ENCODE peak calls at places on chromosomes 4 and X, in five cellular contexts. One of them, this sample, is unnamed.

GRCh38 chrX:37608156-37608555 is 36.7 kb downstream of the LANCL3 start:
- DNase-seq in Peyer's patch: no peak
- DNase-seq in ovary: no peak
- DNase-seq in sigmoid colon: no peak
- DNase-seq in CD4-positive, CD25-positive, alpha-beta regulatory T cell: no peak
- DNase-seq in this sample: no peak

GRCh38 chr4:22672519-22672918 is 20.2 kb upstream of the GBA3 start:
- DNase-seq in Peyer's patch: no peak
- DNase-seq in ovary: no peak
- DNase-seq in sigmoid colon: no peak
- DNase-seq in CD4-positive, CD25-positive, alpha-beta regulatory T cell: no peak
- DNase-seq in this sample: no peak

GRCh38 chr4:152220201-152220666 is 315.7 kb downstream of the FBXW7 start:
- DNase-seq in Peyer's patch: no peak
- DNase-seq in ovary: no peak
- DNase-seq in sigmoid colon: no peak
- DNase-seq in CD4-positive, CD25-positive, alpha-beta regulatory T cell: no peak
- DNase-seq in this sample: no peak

GRCh38 chr4:178448372-178449040 is 1006.3 kb upstream of the AGA start:
- DNase-seq in Peyer's patch: no peak
- DNase-seq in ovary: no peak
- DNase-seq in sigmoid colon: no peak
- DNase-seq in CD4-positive, CD25-positive, alpha-beta regulatory T cell: no peak
- DNase-seq in this sample: no peak

GRCh38 chr4:155249036-155249566 is 40.7 kb downstream of the NPY2R start:
- DNase-seq in Peyer's patch: no peak
- DNase-seq in ovary: no peak
- DNase-seq in sigmoid colon: no peak
- DNase-seq in CD4-positive, CD25-positive, alpha-beta regulatory T cell: no peak
- DNase-seq in this sample: no peak

GRCh38 chr4:31575504-31575903 is 855.3 kb downstream of the PCDH7 start:
- DNase-seq in Peyer's patch: no peak
- DNase-seq in ovary: no peak
- DNase-seq in sigmoid colon: no peak
- DNase-seq in CD4-positive, CD25-positive, alpha-beta regulatory T cell: no peak
- DNase-seq in this sample: no peak

GRCh38 chrX:81174286-81174685 is 27.4 kb downstream of the HMGN5 start:
- DNase-seq in Peyer's patch: no peak
- DNase-seq in ovary: no peak
- DNase-seq in sigmoid colon: no peak
- DNase-seq in CD4-positive, CD25-positive, alpha-beta regulatory T cell: peak
- DNase-seq in this sample: no peak

GRCh38 chr4:64940698-64941097 is 531.4 kb upstream of the TECRL start:
- DNase-seq in Peyer's patch: no peak
- DNase-seq in ovary: no peak
- DNase-seq in sigmoid colon: no peak
- DNase-seq in CD4-positive, CD25-positive, alpha-beta regulatory T cell: no peak
- DNase-seq in this sample: no peak

GRCh38 chr4:123930971-123931370 is 534.4 kb downstream of the SPRY1 start:
- DNase-seq in Peyer's patch: no peak
- DNase-seq in ovary: no peak
- DNase-seq in sigmoid colon: no peak
- DNase-seq in CD4-positive, CD25-positive, alpha-beta regulatory T cell: no peak
- DNase-seq in this sample: no peak

GRCh38 chr4:88759039-88759631 is 61.5 kb upstream of the NAP1L5 start:
- DNase-seq in Peyer's patch: no peak
- DNase-seq in ovary: no peak
- DNase-seq in sigmoid colon: no peak
- DNase-seq in CD4-positive, CD25-positive, alpha-beta regulatory T cell: no peak
- DNase-seq in this sample: no peak

GRCh38 chrX:110965409-110965808 is 130.6 kb upstream of the PAK3 start:
- DNase-seq in Peyer's patch: no peak
- DNase-seq in ovary: no peak
- DNase-seq in sigmoid colon: no peak
- DNase-seq in CD4-positive, CD25-positive, alpha-beta regulatory T cell: no peak
- DNase-seq in this sample: no peak

GRCh38 chrX:20284992-20285391 is 18.3 kb upstream of the RPS6KA3 start:
- DNase-seq in Peyer's patch: no peak
- DNase-seq in ovary: no peak
- DNase-seq in sigmoid colon: no peak
- DNase-seq in CD4-positive, CD25-positive, alpha-beta regulatory T cell: no peak
- DNase-seq in this sample: no peak

GRCh38 chrX:42073468-42073867 is 150.1 kb upstream of the CASK start:
- DNase-seq in Peyer's patch: no peak
- DNase-seq in ovary: no peak
- DNase-seq in sigmoid colon: no peak
- DNase-seq in CD4-positive, CD25-positive, alpha-beta regulatory T cell: no peak
- DNase-seq in this sample: no peak

GRCh38 chrX:25206761-25207160 is 191.0 kb upstream of the ARX start:
- DNase-seq in Peyer's patch: no peak
- DNase-seq in ovary: no peak
- DNase-seq in sigmoid colon: no peak
- DNase-seq in CD4-positive, CD25-positive, alpha-beta regulatory T cell: no peak
- DNase-seq in this sample: no peak

GRCh38 chrX:40729923-40730584 is 5.3 kb downstream of the MED14 start:
- DNase-seq in Peyer's patch: no peak
- DNase-seq in ovary: no peak
- DNase-seq in sigmoid colon: no peak
- DNase-seq in CD4-positive, CD25-positive, alpha-beta regulatory T cell: no peak
- DNase-seq in this sample: no peak

GRCh38 chrX:65406532-65406931 is 128.1 kb downstream of the LAS1L start:
- DNase-seq in Peyer's patch: peak
- DNase-seq in ovary: no peak
- DNase-seq in sigmoid colon: no peak
- DNase-seq in CD4-positive, CD25-positive, alpha-beta regulatory T cell: no peak
- DNase-seq in this sample: no peak

GRCh38 chr4:137651128-137651527 is 118.8 kb upstream of the PCDH18 start:
- DNase-seq in Peyer's patch: no peak
- DNase-seq in ovary: no peak
- DNase-seq in sigmoid colon: no peak
- DNase-seq in CD4-positive, CD25-positive, alpha-beta regulatory T cell: no peak
- DNase-seq in this sample: no peak

GRCh38 chr4:113616443-113616842 is 145.1 kb downstream of the CAMK2D start:
- DNase-seq in Peyer's patch: no peak
- DNase-seq in ovary: no peak
- DNase-seq in sigmoid colon: no peak
- DNase-seq in CD4-positive, CD25-positive, alpha-beta regulatory T cell: peak
- DNase-seq in this sample: no peak

GRCh38 chr4:176927664-176928063 is 134.9 kb upstream of the VEGFC start:
- DNase-seq in Peyer's patch: no peak
- DNase-seq in ovary: no peak
- DNase-seq in sigmoid colon: no peak
- DNase-seq in CD4-positive, CD25-positive, alpha-beta regulatory T cell: no peak
- DNase-seq in this sample: no peak

GRCh38 chr4:52750819-52751348 is 341 bp downstream of the ERVMER34-1 start:
- DNase-seq in Peyer's patch: peak
- DNase-seq in ovary: no peak
- DNase-seq in sigmoid colon: no peak
- DNase-seq in CD4-positive, CD25-positive, alpha-beta regulatory T cell: no peak
- DNase-seq in this sample: no peak

GRCh38 chrX:86237482-86237881 is 89.2 kb downstream of the DACH2 start:
- DNase-seq in Peyer's patch: no peak
- DNase-seq in ovary: no peak
- DNase-seq in sigmoid colon: no peak
- DNase-seq in CD4-positive, CD25-positive, alpha-beta regulatory T cell: no peak
- DNase-seq in this sample: no peak

GRCh38 chrX:20693071-20693470 is 426.4 kb upstream of the RPS6KA3 start:
- DNase-seq in Peyer's patch: no peak
- DNase-seq in ovary: no peak
- DNase-seq in sigmoid colon: no peak
- DNase-seq in CD4-positive, CD25-positive, alpha-beta regulatory T cell: no peak
- DNase-seq in this sample: no peak

GRCh38 chrX:118205996-118206395 is 89.4 kb upstream of the KLHL13 start:
- DNase-seq in Peyer's patch: no peak
- DNase-seq in ovary: no peak
- DNase-seq in sigmoid colon: no peak
- DNase-seq in CD4-positive, CD25-positive, alpha-beta regulatory T cell: no peak
- DNase-seq in this sample: no peak

GRCh38 chr4:52028970-52029369 is 8.8 kb upstream of the LRRC66 start:
- DNase-seq in Peyer's patch: no peak
- DNase-seq in ovary: no peak
- DNase-seq in sigmoid colon: no peak
- DNase-seq in CD4-positive, CD25-positive, alpha-beta regulatory T cell: no peak
- DNase-seq in this sample: no peak

GRCh38 chr4:14384824-14385223 is 617.5 kb upstream of the CPEB2 start:
- DNase-seq in Peyer's patch: no peak
- DNase-seq in ovary: no peak
- DNase-seq in sigmoid colon: no peak
- DNase-seq in CD4-positive, CD25-positive, alpha-beta regulatory T cell: no peak
- DNase-seq in this sample: no peak

GRCh38 chr4:183241322-183241640 is 78.8 kb downstream of the CLDN22 start:
- DNase-seq in Peyer's patch: no peak
- DNase-seq in ovary: no peak
- DNase-seq in sigmoid colon: no peak
- DNase-seq in CD4-positive, CD25-positive, alpha-beta regulatory T cell: no peak
- DNase-seq in this sample: no peak

GRCh38 chr4:61511716-61512488 is 311.8 kb downstream of the ADGRL3 start:
- DNase-seq in Peyer's patch: no peak
- DNase-seq in ovary: no peak
- DNase-seq in sigmoid colon: no peak
- DNase-seq in CD4-positive, CD25-positive, alpha-beta regulatory T cell: no peak
- DNase-seq in this sample: no peak

GRCh38 chrX:136030357-136031225 is 45.4 kb downstream of the SLC9A6 start:
- DNase-seq in Peyer's patch: no peak
- DNase-seq in ovary: no peak
- DNase-seq in sigmoid colon: peak
- DNase-seq in CD4-positive, CD25-positive, alpha-beta regulatory T cell: no peak
- DNase-seq in this sample: no peak

DNA sequence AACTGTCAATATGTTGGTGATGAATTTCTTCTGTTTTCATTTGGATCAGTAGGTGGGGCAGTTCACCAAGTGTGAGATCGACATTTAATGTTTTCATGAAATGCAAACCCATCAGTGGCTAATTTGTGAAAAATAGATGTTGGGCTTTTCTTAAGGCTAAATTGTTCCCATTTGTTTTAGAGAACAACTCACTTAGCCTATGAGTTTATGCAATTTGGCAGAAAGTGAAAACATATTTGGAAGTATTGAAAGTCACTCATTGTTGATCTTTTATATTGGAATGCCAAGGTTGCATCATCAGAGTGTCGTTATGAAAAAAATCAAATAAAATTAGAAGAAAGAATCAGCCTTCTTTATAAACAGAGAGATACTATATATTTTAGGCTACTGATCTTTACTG is 132.4 kb downstream of the RPA4 start:
- DNase-seq in Peyer's patch: no peak
- DNase-seq in ovary: no peak
- DNase-seq in sigmoid colon: no peak
- DNase-seq in CD4-positive, CD25-positive, alpha-beta regulatory T cell: no peak
- DNase-seq in this sample: no peak
- H3K4me3 ChIP-seq in Peyer's patch: no peak
- H3K4me3 ChIP-seq in ovary: no peak
- H3K4me3 ChIP-seq in sigmoid colon: no peak
- H3K4me3 ChIP-seq in CD4-positive, CD25-positive, alpha-beta regulatory T cell: no peak
- H3K4me3 ChIP-seq in this sample: no peak

GRCh38 chr4:184801781-184802180 is 24.0 kb downstream of the ACSL1 start:
- DNase-seq in Peyer's patch: no peak
- DNase-seq in ovary: no peak
- DNase-seq in sigmoid colon: no peak
- DNase-seq in CD4-positive, CD25-positive, alpha-beta regulatory T cell: no peak
- DNase-seq in this sample: no peak
- H3K4me3 ChIP-seq in Peyer's patch: no peak
- H3K4me3 ChIP-seq in ovary: no peak
- H3K4me3 ChIP-seq in sigmoid colon: no peak
- H3K4me3 ChIP-seq in CD4-positive, CD25-positive, alpha-beta regulatory T cell: no peak
- H3K4me3 ChIP-seq in this sample: no peak

GRCh38 chr4:38062088-38062893 is 102.1 kb downstream of the PTTG2 start:
- DNase-seq in Peyer's patch: peak
- DNase-seq in ovary: peak
- DNase-seq in sigmoid colon: peak
- DNase-seq in CD4-positive, CD25-positive, alpha-beta regulatory T cell: peak
- DNase-seq in this sample: peak
- H3K4me3 ChIP-seq in Peyer's patch: peak
- H3K4me3 ChIP-seq in ovary: peak
- H3K4me3 ChIP-seq in sigmoid colon: peak
- H3K4me3 ChIP-seq in CD4-positive, CD25-positive, alpha-beta regulatory T cell: peak
- H3K4me3 ChIP-seq in this sample: no peak

GRCh38 chr4:166989886-166990285 is 244.4 kb downstream of the SPOCK3 start:
- DNase-seq in Peyer's patch: no peak
- DNase-seq in ovary: no peak
- DNase-seq in sigmoid colon: no peak
- DNase-seq in CD4-positive, CD25-positive, alpha-beta regulatory T cell: no peak
- DNase-seq in this sample: no peak
- H3K4me3 ChIP-seq in Peyer's patch: no peak
- H3K4me3 ChIP-seq in ovary: no peak
- H3K4me3 ChIP-seq in sigmoid colon: no peak
- H3K4me3 ChIP-seq in CD4-positive, CD25-positive, alpha-beta regulatory T cell: no peak
- H3K4me3 ChIP-seq in this sample: no peak

GRCh38 chr4:184475096-184475461 is 729 bp upstream of the IRF2 start:
- DNase-seq in Peyer's patch: peak
- DNase-seq in ovary: peak
- DNase-seq in sigmoid colon: peak
- DNase-seq in CD4-positive, CD25-positive, alpha-beta regulatory T cell: no peak
- DNase-seq in this sample: no peak

GRCh38 chr4:184477201-184477999 is 3.0 kb upstream of the IRF2 start:
- DNase-seq in Peyer's patch: no peak
- DNase-seq in ovary: no peak
- DNase-seq in sigmoid colon: no peak
- DNase-seq in CD4-positive, CD25-positive, alpha-beta regulatory T cell: no peak
- DNase-seq in this sample: peak

GRCh38 chr4:184479516-184479950 is 5.2 kb upstream of the IRF2 start:
- DNase-seq in Peyer's patch: no peak
- DNase-seq in ovary: no peak
- DNase-seq in sigmoid colon: no peak
- DNase-seq in CD4-positive, CD25-positive, alpha-beta regulatory T cell: no peak
- DNase-seq in this sample: no peak

GRCh38 chr4:184474261-184475095 is at the start of gene IRF2:
- DNase-seq in Peyer's patch: peak
- DNase-seq in ovary: peak
- DNase-seq in sigmoid colon: peak
- DNase-seq in CD4-positive, CD25-positive, alpha-beta regulatory T cell: peak
- DNase-seq in this sample: peak

GRCh38 chr4:184476660-184477059 is 2.3 kb upstream of the IRF2 start:
- DNase-seq in Peyer's patch: no peak
- DNase-seq in ovary: no peak
- DNase-seq in sigmoid colon: no peak
- DNase-seq in CD4-positive, CD25-positive, alpha-beta regulatory T cell: peak
- DNase-seq in this sample: no peak
- H3K4me3 ChIP-seq in Peyer's patch: no peak
- H3K4me3 ChIP-seq in ovary: no peak
- H3K4me3 ChIP-seq in sigmoid colon: no peak
- H3K4me3 ChIP-seq in CD4-positive, CD25-positive, alpha-beta regulatory T cell: peak
- H3K4me3 ChIP-seq in this sample: peak

GRCh38 chrX:69504626-69505612 is 793 bp downstream of the NALF2 start:
- DNase-seq in Peyer's patch: no peak
- DNase-seq in ovary: no peak
- DNase-seq in sigmoid colon: no peak
- DNase-seq in CD4-positive, CD25-positive, alpha-beta regulatory T cell: no peak
- DNase-seq in this sample: no peak

GRCh38 chrX:69501433-69501832 is 2.7 kb upstream of the NALF2 start:
- DNase-seq in Peyer's patch: no peak
- DNase-seq in ovary: no peak
- DNase-seq in sigmoid colon: no peak
- DNase-seq in CD4-positive, CD25-positive, alpha-beta regulatory T cell: no peak
- DNase-seq in this sample: no peak

GRCh38 chrX:69505772-69506616 is 1.9 kb downstream of the NALF2 start:
- DNase-seq in Peyer's patch: no peak
- DNase-seq in ovary: no peak
- DNase-seq in sigmoid colon: no peak
- DNase-seq in CD4-positive, CD25-positive, alpha-beta regulatory T cell: no peak
- DNase-seq in this sample: no peak

GRCh38 chrX:69503228-69503834 is 795 bp upstream of the NALF2 start:
- DNase-seq in Peyer's patch: no peak
- DNase-seq in ovary: no peak
- DNase-seq in sigmoid colon: no peak
- DNase-seq in CD4-positive, CD25-positive, alpha-beta regulatory T cell: no peak
- DNase-seq in this sample: peak

GRCh38 chrX:69503835-69504625 is at the start of gene NALF2:
- DNase-seq in Peyer's patch: peak
- DNase-seq in ovary: peak
- DNase-seq in sigmoid colon: peak
- DNase-seq in CD4-positive, CD25-positive, alpha-beta regulatory T cell: no peak
- DNase-seq in this sample: peak
- H3K4me3 ChIP-seq in Peyer's patch: peak
- H3K4me3 ChIP-seq in ovary: peak
- H3K4me3 ChIP-seq in sigmoid colon: peak
- H3K4me3 ChIP-seq in CD4-positive, CD25-positive, alpha-beta regulatory T cell: no peak
- H3K4me3 ChIP-seq in this sample: peak